ENCODE peak calls at places on chromosomes 11 and 22, in eight cellular contexts. G is transverse colon, A is breast epithelium, N is A549, E is tibial nerve, S is uterus, O is heart left ventricle, F is spleen. V is an unnamed sample.

GRCh38 chr11:130609121-130610035 is 160.9 kb downstream of the ADAMTS15 start:
- DNase-seq in G (peak; percentile 64), A (no peak), N (no peak), E (peak; percentile 94), S (peak; percentile 89), O (peak; percentile 90), F (no peak), V (peak; percentile 83)

GRCh38 chr11:93741882-93742226 is 382 bp downstream of the C11orf54 start:
- DNase-seq in G (peak; percentile 72), A (peak; percentile 58), N (peak; percentile 71), E (no peak), S (no peak), O (no peak), F (no peak), V (no peak)

GRCh38 chr11:22276535-22276934 is 61.6 kb upstream of the SLC17A6 start:
- DNase-seq in G (no peak), A (no peak), N (no peak), E (no peak), S (no peak), O (no peak), F (no peak), V (no peak)

GRCh38 chr11:110479445-110480101 is 49.8 kb downstream of the FDX1 start:
- DNase-seq in G (no peak), A (no peak), N (no peak), E (no peak), S (no peak), O (peak; percentile 26), F (no peak), V (no peak)

GRCh38 chr11:111598546-111598945 is 3.7 kb upstream of the SIK2 start:
- DNase-seq in G (no peak), A (no peak), N (no peak), E (no peak), S (peak; percentile 61), O (peak; percentile 38), F (no peak), V (no peak)

GRCh38 chr11:17743808-17744119 is 9.2 kb downstream of the KCNC1 start:
- DNase-seq in G (no peak), A (peak; percentile 9), N (no peak), E (no peak), S (no peak), O (no peak), F (peak; percentile 40), V (no peak)

GRCh38 chr11:94678901-94679300 is 89.3 kb upstream of the AMOTL1 start:
- DNase-seq in G (no peak), A (no peak), N (no peak), E (no peak), S (no peak), O (no peak), F (no peak), V (no peak)

GRCh38 chr11:110778351-110778750 is 66.1 kb upstream of the ARHGAP20 start:
- DNase-seq in G (no peak), A (no peak), N (no peak), E (no peak), S (no peak), O (no peak), F (no peak), V (no peak)

GRCh38 chr11:13316528-13316961 is 39.0 kb downstream of the BMAL1 start:
- DNase-seq in G (no peak), A (no peak), N (no peak), E (no peak), S (peak; percentile 36), O (peak; percentile 46), F (no peak), V (peak; percentile 57)

GRCh38 chr22:32144875-32145274 is 14.2 kb downstream of the C22orf42 start:
- DNase-seq in G (no peak), A (no peak), N (no peak), E (no peak), S (no peak), O (no peak), F (no peak), V (no peak)

GRCh38 chr11:75773595-75774353 is 5.2 kb downstream of the DGAT2 start:
- DNase-seq in G (peak; percentile 18), A (no peak), N (no peak), E (no peak), S (no peak), O (no peak), F (peak; percentile 81), V (no peak)

GRCh38 chr11:27390318-27390958 is 27.4 kb upstream of the CCDC34 start:
- DNase-seq in G (no peak), A (no peak), N (no peak), E (no peak), S (no peak), O (no peak), F (no peak), V (no peak)

GRCh38 chr11:27392278-27392677 is 29.3 kb upstream of the CCDC34 start:
- DNase-seq in G (no peak), A (no peak), N (no peak), E (no peak), S (no peak), O (no peak), F (no peak), V (no peak)

GRCh38 chr11:27391336-27392015 is 28.5 kb upstream of the CCDC34 start:
- DNase-seq in G (no peak), A (no peak), N (no peak), E (no peak), S (no peak), O (no peak), F (no peak), V (no peak)

GRCh38 chr11:27390959-27391326 is 27.9 kb upstream of the CCDC34 start:
- DNase-seq in G (no peak), A (no peak), N (no peak), E (no peak), S (no peak), O (no peak), F (no peak), V (no peak)

GRCh38 chr11:27392715-27393114 is 29.7 kb upstream of the CCDC34 start:
- DNase-seq in G (no peak), A (no peak), N (no peak), E (no peak), S (no peak), O (no peak), F (no peak), V (no peak)
- H3K4me1 ChIP-seq in G (peaks cover 30% of the 10 kb centered on the region), A (no peaks in the 10 kb centered on the region), N (peaks cover 93% of the 10 kb centered on the region), E (peaks cover 13% of the 10 kb centered on the region), S (no peaks in the 10 kb centered on the region), O (peaks cover 5% of the 10 kb centered on the region), F (peaks cover 5% of the 10 kb centered on the region), V (peaks cover 16% of the 10 kb centered on the region)

DNA sequence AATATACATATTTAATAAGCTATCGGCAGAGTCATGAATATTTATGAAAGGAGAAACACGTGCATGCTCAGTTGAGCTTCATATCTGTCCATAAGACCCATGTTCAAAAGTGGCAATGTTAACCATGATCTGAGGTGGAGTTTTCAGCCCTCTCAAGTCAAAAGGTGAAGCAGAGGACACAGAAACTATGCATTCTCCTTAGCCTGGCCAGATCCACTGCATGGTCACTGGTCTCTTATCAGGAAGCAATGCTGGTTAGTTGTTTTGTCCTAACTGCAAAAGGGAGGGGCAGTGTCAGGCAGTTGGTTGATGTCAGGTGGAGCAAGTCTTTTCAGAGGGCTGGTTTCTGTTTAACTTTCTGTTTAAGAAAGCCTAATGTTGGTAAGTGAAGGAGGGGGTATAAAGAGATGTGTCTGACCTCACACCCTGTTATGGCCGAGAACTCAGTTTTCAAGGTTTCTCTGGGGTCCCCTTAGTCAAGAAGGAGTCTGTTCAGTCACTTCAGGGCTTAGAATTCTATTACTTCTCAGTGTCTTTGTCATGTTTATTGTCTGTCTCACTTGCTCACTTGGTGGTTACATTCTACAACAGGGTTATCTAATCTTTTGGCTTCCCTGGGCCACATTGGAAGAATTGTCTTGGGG is 5.5 kb upstream of the SELENOH start:
- DNase-seq in G (peak; percentile 32), A (no peak), N (no peak), E (no peak), S (no peak), O (no peak), F (no peak), V (no peak)
- TF ChIP-seq POLR2A in G (no peak), A (no peak), N (no peak), E (no peak), S (no peak), O (no peak), F (no peak), V (no peak)

GRCh38 chr11:126265801-126266200 is 2.9 kb downstream of the SRPRA start:
- DNase-seq in G (no peak), A (no peak), N (peak; percentile 8), E (no peak), S (no peak), O (no peak), F (no peak), V (no peak)

GRCh38 chr11:126268361-126268707 is 361 bp downstream of the SRPRA start:
- DNase-seq in G (no peak), A (no peak), N (peak; percentile 59), E (no peak), S (no peak), O (no peak), F (no peak), V (no peak)

GRCh38 chr11:126263489-126263888 is 5.2 kb downstream of the SRPRA start:
- DNase-seq in G (no peak), A (no peak), N (no peak), E (no peak), S (no peak), O (no peak), F (no peak), V (no peak)

GRCh38 chr11:126268708-126269579 is at the start of the genes FOXRED1 and SRPRA:
- DNase-seq in G (peak; percentile 100), A (peak; percentile 100), N (peak; percentile 97), E (peak; percentile 99), S (peak; percentile 99), O (peak; percentile 100), F (peak; percentile 100), V (peak; percentile 100)

DNA sequence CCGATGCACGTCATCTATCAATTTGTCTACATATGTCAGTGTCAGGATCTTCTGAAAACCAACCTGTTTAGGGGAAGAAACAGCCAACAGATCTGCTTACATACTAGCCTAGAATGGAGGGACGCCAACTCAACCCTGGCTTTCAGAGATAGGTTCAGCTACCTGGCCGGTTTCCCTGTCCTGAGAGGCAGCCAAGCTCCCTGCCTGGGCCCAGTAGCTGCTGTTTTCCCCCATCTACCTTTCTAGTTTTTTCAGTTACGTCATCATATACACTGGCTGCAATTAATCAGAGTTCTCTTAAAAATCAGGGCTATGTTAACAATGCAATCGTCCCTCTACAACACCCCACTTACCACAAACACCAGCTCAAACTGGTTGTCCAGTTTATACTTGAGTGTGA is 1.0 kb downstream of the SRPRA start:
- DNase-seq in G (no peak), A (no peak), N (no peak), E (no peak), S (no peak), O (no peak), F (no peak), V (no peak)
- H3K27ac ChIP-seq in G (peak overlapping the region; percentile 98), A (peak overlapping the region; percentile 92), N (peak overlapping the region; percentile 97), E (peak overlapping the region; percentile 94), S (peak overlapping the region; percentile 85), O (no peak overlapping the region), F (peak overlapping the region; percentile 94), V (peak overlapping the region; percentile 1)

DNA sequence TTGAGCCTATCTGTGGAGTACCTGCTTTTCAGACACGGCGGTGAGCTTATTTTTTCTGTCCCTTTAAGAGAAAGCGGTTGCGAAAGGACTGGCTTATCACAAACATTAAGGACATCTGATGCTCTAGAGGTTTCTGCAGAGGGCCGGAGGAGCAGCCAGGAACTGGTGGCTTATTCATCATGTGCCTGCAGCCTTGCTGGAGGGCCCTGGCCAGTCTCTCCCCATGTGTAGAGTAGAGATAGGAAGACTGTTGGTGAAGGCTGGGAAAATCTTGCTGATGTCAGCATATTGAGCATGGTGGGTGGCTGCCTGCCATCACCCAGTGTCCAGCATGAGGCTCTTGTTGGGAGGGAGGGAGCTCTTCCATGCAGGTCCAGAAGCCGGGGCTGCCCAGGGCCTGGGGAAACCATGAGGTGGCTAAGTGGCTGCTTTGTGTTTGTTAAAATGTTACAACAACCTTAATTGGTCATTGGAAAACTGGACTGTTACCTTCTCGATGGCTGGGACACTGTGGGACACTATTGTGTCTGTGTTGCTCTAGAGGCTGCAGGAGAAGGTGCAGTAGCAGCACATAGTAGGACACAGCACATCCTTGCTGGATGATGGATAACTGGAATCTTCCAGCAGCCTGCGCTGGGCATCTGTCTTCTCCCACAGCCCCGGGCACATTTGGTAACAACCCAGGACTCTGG is 54.3 kb downstream of the TSPAN18 start:
- DNase-seq in G (no peak), A (no peak), N (no peak), E (no peak), S (no peak), O (peak; percentile 86), F (peak; percentile 50), V (peak; percentile 72)
- H3K4me1 ChIP-seq in G (no peaks in the 10 kb centered on the region), A (no peaks in the 10 kb centered on the region), N (peaks cover 3% of the 10 kb centered on the region), E (no peaks in the 10 kb centered on the region), S (no peaks in the 10 kb centered on the region), O (peaks cover 42% of the 10 kb centered on the region), F (no peaks in the 10 kb centered on the region), V (peaks cover 7% of the 10 kb centered on the region)